ENCODE peak calls at places on chromosomes 12 and 14, in four cellular contexts. L is IMR-90, E is stomach, P is lower lobe of right lung. W is an unnamed sample.

GRCh38 chr12:95277139-95277538 is 59.5 kb downstream of the VEZT start:
- DNase-seq in L (peak), P (no peak), E (no peak), W (peak)

GRCh38 chr12:67414011-67414715 is 145.0 kb downstream of the CAND1 start:
- DNase-seq in E (no peak), L (no peak), P (no peak), W (no peak)

GRCh38 chr12:72277415-72277814 is 5.2 kb downstream of the TRHDE start:
- DNase-seq in L (peak), P (no peak), E (no peak), W (no peak)

GRCh38 chr14:71165121-71165574 is 257.9 kb downstream of the PCNX1 start:
- DNase-seq in E (no peak), P (no peak), L (peak), W (peak)

GRCh38 chr14:22982477-22983245 is at the start of gene AJUBA:
- DNase-seq in P (peak), L (peak), E (peak), W (peak)

GRCh38 chr14:75406102-75406501 is 21.7 kb upstream of the JDP2 start:
- DNase-seq in P (no peak), E (no peak), L (no peak), W (no peak)

GRCh38 chr14:71290960-71291466 is 383.8 kb downstream of the PCNX1 start:
- DNase-seq in P (no peak), L (peak), E (no peak), W (peak)

GRCh38 chr12:57518920-57519757 is 1.2 kb downstream of the DDIT3 start:
- DNase-seq in E (peak), L (peak), P (no peak), W (no peak)

GRCh38 chr12:60921541-60921940 is 1325.7 kb downstream of the SLC16A7 start:
- DNase-seq in L (no peak), P (no peak), E (no peak), W (no peak)

GRCh38 chr12:66491812-66492361 is 187.0 kb downstream of the GRIP1 start:
- DNase-seq in E (no peak), P (no peak), L (no peak), W (no peak)

GRCh38 chr12:111602348-111602747 is 3.2 kb upstream of the ATXN2 start:
- DNase-seq in P (no peak), E (no peak), L (no peak), W (no peak)

GRCh38 chr12:111606651-111607232 is 7.6 kb upstream of the ATXN2 start:
- DNase-seq in P (no peak), E (no peak), L (no peak), W (no peak)

GRCh38 chr12:111605931-111606625 is 7.0 kb upstream of the ATXN2 start:
- DNase-seq in P (no peak), L (no peak), E (no peak), W (no peak)

DNA sequence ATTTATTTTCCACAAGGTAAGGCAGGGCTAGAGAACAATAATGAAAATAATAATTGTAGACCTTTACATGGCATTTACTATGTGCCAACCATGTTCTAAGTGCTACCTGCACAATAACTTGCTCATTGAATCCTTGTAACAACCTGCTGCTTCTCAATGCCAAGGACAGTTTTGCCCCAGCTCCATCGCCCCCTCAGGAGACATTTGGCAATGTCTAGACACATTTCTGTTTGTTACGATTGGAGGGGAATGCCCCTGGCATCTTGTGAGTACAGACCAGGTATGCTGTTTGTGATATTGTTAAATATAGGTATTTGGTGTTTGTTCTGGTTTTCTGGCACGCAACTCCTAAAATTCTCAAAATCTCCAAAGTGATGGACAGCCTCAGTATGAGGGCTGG is 8.1 kb upstream of the ATXN2 start:
- DNase-seq in P (no peak), L (no peak), E (no peak), W (no peak)
- TF ChIP-seq CTCF in P (no peak), L (no peak), E (no peak), W (no peak)

GRCh38 chr12:47366203-47366978 is 286.6 kb upstream of the AMIGO2 start:
- DNase-seq in E (no peak), P (no peak), L (no peak), W (no peak)
- H3K27ac ChIP-seq in E (no peak), P (no peak), L (no peak), W (no peak)

DNA sequence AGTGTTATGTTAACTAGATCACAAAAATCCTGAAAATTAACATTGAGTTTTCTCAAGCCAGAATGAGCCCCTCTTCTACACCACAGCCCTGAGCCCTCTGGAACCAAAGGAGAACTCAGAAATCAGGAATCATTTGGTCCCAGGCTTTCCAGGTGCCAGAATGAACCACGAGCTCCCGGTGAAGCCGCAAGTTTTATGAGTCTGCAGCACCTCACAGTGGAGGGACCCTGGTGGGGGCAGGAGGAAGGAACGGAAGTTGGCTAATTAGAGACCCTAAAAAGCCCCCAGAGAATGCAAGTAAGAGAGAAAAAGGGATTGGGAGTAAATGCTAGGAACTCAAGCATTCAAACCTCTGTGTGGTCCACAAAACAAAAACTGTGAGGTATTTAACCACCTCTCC is 52.9 kb upstream of the BCL2L14 start:
- DNase-seq in P (no peak), E (no peak), L (no peak), W (no peak)
- TF ChIP-seq CTCF in P (peak), E (no peak), L (peak), W (peak)

GRCh38 chr14:103501041-103501870 is 21.4 kb downstream of the CKB start:
- DNase-seq in L (no peak), P (no peak), E (no peak), W (no peak)

GRCh38 chr14:103499709-103500108 is 22.9 kb downstream of the CKB start:
- DNase-seq in E (no peak), L (no peak), P (no peak), W (no peak)

GRCh38 chr14:103502877-103503276 is 19.8 kb downstream of the CKB start:
- DNase-seq in L (no peak), E (no peak), P (no peak), W (no peak)

GRCh38 chr14:103501921-103502669 is 20.5 kb downstream of the CKB start:
- DNase-seq in L (no peak), P (no peak), E (no peak), W (no peak)

DNA sequence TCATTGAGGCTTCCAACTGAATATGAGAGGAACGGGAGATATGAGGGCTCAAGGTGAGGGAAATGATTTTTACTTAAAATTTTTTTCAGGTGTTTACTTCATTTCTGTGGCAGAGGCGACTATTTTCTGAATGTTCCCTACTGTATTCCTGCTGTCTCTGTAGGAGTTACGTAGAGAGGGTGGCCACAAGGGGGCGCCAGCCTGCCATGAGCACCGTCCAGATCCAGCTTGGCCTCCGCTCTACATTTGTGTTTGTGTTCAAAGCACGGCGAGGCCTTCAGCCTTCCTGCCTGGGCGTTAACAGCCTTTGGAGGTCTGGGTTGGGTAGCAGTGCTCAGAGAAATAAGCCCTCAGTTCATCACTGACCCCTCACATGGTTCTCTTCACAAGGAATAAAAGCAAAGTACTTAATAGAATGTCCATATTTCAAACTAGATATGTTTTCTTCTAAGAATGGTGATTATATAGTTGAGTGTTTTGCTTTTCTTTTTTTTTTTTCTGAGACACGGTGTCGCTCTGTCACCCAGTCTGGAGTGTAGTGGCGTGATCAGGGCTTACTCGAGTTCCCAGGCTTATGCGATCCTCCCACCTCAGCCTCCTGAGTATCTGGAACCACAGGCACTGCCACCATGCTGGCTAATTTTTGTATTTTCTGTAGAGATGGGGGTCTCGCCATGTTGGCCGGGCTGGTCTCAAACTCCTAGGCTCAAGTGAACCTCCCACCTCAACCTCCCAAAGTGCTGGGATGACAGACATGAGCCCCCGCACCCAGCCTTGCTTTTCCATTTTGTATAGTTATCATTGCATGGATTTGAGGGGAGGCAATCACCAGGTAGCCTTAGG is 22.3 kb downstream of the CKB start:
- DNase-seq in L (peak), E (peak), P (peak), W (peak)
- H3K27ac ChIP-seq in L (no peak), E (peak), P (no peak), W (no peak)

GRCh38 chr12:13024151-13024946 is 19.8 kb upstream of the FAM234B start:
- DNase-seq in E (peak), P (no peak), L (peak), W (peak)
- TF ChIP-seq CTCF in E (no peak), P (no peak), L (peak), W (peak)

DNA sequence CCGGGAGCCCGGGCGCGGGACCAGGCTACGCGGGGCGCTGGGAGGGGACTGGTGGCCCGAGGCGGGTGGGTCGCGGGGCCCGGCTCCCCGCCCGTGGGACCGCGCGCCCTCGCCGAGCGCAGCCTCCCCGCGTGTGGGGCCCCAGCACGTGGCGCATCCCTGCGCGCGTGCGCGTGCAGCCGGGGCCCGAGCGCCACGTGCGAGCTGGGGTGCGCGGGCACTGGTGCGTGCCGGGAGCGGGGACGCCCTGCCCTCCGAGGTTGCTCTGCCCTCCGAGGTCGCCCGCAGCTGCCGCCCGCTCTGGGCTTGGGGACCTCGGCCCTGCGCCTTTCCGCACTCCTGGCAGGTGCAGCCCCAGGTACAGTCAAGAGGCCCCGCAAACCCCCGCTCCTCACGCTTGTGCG is 365 bp upstream of the CCDC88C start:
- DNase-seq in L (no peak), P (peak), E (peak), W (no peak)
- H3K27ac ChIP-seq in L (no peak), P (peak), E (peak), W (no peak)

GRCh38 chr12:2812290-2813213 is at the start of gene ITFG2:
- DNase-seq in P (peak), E (peak), L (peak), W (peak)
- TF ChIP-seq CTCF in P (no peak), E (no peak), L (no peak), W (peak)